ENCODE peak calls at places on chromosomes 2 and 18, in four cellular contexts. U, J, F and X are unnamed samples.
A peak's percentile ranks its signal among the peaks of the same experiment; 100 is the strongest.

GRCh38 chr2:231378028-231378722 is 17.3 kb upstream of the B3GNT7 start:
- DNase-seq in U (no peak), J (no peak), F (no peak), X (no peak)

GRCh38 chr2:185854910-185855309 is 116.3 kb downstream of the FSIP2 start:
- DNase-seq in U (no peak), J (no peak), F (no peak), X (no peak)

GRCh38 chr2:164905307-164905706 is 50.0 kb downstream of the SLC38A11 start:
- DNase-seq in F (no peak), U (no peak), J (no peak), X (no peak)

GRCh38 chr2:162297925-162298552 is 20.4 kb downstream of the IFIH1 start:
- DNase-seq in U (peak; percentile 48), J (no peak), F (peak; percentile 76), X (peak; percentile 77)

GRCh38 chr2:8578335-8579244 is 103.3 kb upstream of the ID2 start:
- DNase-seq in J (no peak), F (no peak), U (no peak), X (no peak)

GRCh38 chr2:10228611-10229365 is 73.9 kb upstream of the HPCAL1 start:
- DNase-seq in U (peak; percentile 42), F (peak; percentile 17), J (no peak), X (no peak)

GRCh38 chr2:156492979-156493378 is 56.8 kb downstream of the GPD2 start:
- DNase-seq in U (no peak), F (no peak), J (no peak), X (no peak)

GRCh38 chr18:6741290-6741689 is 11.8 kb downstream of the ARHGAP28 start:
- DNase-seq in F (no peak), U (no peak), J (no peak), X (no peak)

GRCh38 chr2:230447455-230448451 is 31.8 kb downstream of the SP100 start:
- DNase-seq in U (no peak), F (no peak), J (peak; percentile 40), X (no peak)

GRCh38 chr18:42187611-42188378 is 232.8 kb downstream of the PIK3C3 start:
- DNase-seq in J (peak; percentile 6), U (no peak), F (no peak), X (no peak)

GRCh38 chr2:29423267-29423666 is 308.1 kb downstream of the CLIP4 start:
- DNase-seq in F (no peak), U (no peak), J (no peak), X (no peak)

GRCh38 chr18:77052656-77053309 is 79.8 kb downstream of the MBP start:
- DNase-seq in F (no peak), U (no peak), J (no peak), X (no peak)
- TF ChIP-seq CTCF in F (no peak), U (no peak), J (no peak), X (no peak)

DNA sequence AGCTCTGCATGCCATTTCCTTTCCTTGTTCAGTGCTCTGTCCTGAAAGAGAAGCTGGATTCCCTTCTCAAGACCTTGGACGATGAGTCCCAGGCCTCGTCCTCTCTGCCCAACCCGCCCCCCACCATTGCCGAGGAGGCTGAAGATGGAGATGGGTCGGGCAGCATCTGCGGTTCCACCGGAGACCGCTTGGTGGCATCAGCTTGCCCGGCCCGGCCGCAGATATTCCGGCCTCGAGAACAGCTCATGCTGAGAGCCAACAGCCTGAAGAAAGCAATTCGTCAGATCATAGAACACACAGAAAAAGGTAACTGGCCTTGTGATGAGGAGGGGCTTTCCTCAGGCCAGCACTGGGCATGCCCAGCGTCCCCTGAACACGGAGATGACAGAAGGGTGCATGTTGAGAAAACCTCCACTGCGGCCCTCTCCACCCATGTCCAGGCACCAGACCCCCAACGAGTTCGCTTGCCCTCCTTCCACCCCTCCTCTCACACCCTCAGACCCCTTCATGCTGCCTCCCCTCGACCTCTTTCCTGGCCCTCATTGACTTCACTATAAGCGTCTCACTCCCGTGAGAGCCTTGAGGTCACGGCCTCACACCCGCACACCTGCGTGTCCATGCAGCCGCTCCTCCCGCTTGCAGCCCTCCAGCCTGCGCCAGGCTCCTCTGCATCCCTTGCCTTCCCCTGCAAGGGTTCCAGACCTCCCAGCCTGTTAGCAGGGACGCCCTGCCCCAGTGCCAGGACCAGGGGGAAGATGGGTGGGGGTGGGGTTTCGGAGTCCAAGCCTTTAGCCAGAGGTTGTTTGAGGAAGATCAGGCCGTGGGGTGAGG is 95.0 kb downstream of the DGKD start:
- DNase-seq in J (no peak), F (peak; percentile 38), U (peak; percentile 24), X (peak; percentile 76)
- TF ChIP-seq CTCF in J (no peak), F (peak; percentile 81), U (peak; percentile 70), X (peak; percentile 77)

DNA sequence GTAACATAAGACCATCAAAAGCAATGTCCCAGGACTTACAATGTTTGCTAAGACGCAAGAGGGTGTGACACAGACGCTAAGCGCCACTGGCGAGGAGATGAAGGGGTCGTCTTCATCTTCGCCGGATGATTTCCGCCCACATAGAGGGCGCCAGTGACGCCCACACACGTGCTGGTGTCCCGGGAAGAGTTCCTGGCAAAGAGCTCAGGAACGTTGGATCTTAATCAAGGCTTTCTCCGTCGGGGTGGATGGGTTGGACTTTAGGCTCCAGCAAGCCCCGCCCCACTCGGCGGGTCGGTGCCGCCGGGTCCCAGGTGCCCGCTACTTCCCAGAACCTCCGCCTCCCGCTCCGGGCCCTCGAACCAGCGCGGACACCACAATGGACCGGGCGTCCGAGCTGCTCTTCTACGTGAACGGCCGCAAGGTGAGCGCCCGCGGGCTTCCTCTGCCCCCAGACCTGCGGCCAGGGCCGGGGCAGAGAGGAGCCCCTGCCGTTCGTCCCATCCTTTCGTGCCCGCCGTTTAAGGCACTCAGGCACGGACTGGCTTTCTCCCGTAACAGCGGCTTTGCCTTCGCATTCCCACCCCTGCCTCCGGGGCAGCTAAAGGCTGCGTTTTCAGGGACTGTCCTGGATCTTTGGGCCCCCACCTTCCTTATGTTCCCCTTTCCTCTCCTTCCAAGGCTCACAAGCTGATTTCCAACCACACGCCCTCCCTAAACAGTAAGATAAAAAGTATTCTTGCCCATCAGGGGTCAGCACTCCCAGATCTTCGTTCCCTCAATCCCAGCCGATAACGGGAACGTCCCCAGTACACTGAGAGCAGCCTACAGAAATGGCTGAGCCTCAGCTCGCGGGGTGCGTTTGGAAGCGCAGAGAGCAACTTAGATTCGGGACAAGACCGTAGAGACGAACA is at the start of gene AOX1:
- DNase-seq in U (peak; percentile 22), J (peak; percentile 34), F (peak; percentile 64), X (peak; percentile 29)
- TF ChIP-seq CTCF in U (no peak), J (no peak), F (no peak), X (no peak)

DNA sequence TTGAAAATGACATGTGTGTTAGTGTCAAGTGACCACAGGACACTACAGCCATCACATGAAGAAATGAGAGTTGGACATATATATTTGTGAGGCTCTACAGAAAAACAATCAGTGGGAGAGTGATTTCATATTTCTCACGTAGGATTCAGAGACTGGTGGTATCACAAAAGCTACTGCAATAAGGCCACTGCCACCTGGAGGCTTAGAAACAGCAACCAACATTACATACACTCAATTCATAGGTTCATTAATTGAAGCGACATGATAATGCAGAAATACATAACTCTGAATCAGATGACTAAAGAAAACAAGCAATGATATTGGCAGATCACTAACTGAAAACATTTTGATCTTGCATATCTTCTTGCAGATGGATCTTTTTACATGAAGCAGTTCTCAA is 248.1 kb upstream of the KLHL14 start:
- DNase-seq in J (no peak), F (no peak), U (no peak), X (no peak)
- TF ChIP-seq CTCF in J (no peak), F (no peak), U (no peak), X (no peak)

GRCh38 chr2:132910432-132910831 is 240.4 kb upstream of the LYPD1 start:
- DNase-seq in U (no peak), J (no peak), F (no peak), X (no peak)

GRCh38 chr2:132915812-132916211 is 245.8 kb upstream of the LYPD1 start:
- DNase-seq in U (no peak), F (no peak), J (no peak), X (no peak)

GRCh38 chr2:132909427-132909826 is 239.4 kb upstream of the LYPD1 start:
- DNase-seq in U (no peak), F (no peak), J (no peak), X (no peak)

GRCh38 chr2:132916219-132916618 is 246.2 kb upstream of the LYPD1 start:
- DNase-seq in U (no peak), J (no peak), F (no peak), X (no peak)

GRCh38 chr2:132911726-132912724 is 242.0 kb upstream of the LYPD1 start:
- DNase-seq in F (no peak), U (no peak), J (no peak), X (no peak)
- TF ChIP-seq CTCF in F (no peak), U (peak; percentile 21), J (no peak), X (no peak)

GRCh38 chr2:189799030-189799331 is 14.7 kb downstream of the PMS1 start:
- DNase-seq in U (no peak), F (no peak), J (no peak), X (no peak)
- TF ChIP-seq CTCF in U (no peak), F (no peak), J (no peak), X (no peak)